ENCODE peak calls at places on chromosomes 4 and X, in eight cellular contexts. R is GM18507; P is B cell; C is neural crest cell; W is glutamatergic neuron; L is stimulated activated CD8-positive, alpha-beta memory T cell treated with anti-CD3 and anti-CD28 coated beads, Interleukin-2, amount 100 ng/mL, for 48 hours; H is GOT3; V is activated T-helper 1 cell treated with anti-CD3 and anti-CD28 coated beads, Interleukin-2, amount 50 U/mL, for 16 hours. Y is an unnamed sample.

GRCh38 chr4:72348701-72349100 is 220.3 kb downstream of the ADAMTS3 start:
- DNase-seq in R (no peak), L (no peak), C (no peak), V (no peak), W (no peak), P (no peak), H (no peak), Y (no peak)

GRCh38 chr4:57020467-57021101 is 41.9 kb downstream of the POLR2B start:
- DNase-seq in P (no peak), H (no peak), V (no peak), L (no peak), C (no peak), W (no peak), R (no peak), Y (no peak)

GRCh38 chrX:499870-500364 is 113.2 kb upstream of the PPP2R3B start:
- DNase-seq in L (no peak), C (no peak), H (no peak), V (no peak), R (no peak), P (no peak), W (peak), Y (no peak)

GRCh38 chr4:125321709-125322362 is 7.1 kb downstream of the FAT4 start:
- DNase-seq in P (no peak), R (no peak), W (no peak), C (no peak), H (no peak), V (no peak), L (no peak), Y (no peak)

GRCh38 chrX:11481035-11481434 is 184.7 kb downstream of the ARHGAP6 start:
- DNase-seq in L (no peak), V (no peak), P (no peak), R (no peak), W (no peak), C (no peak), H (no peak), Y (no peak)

GRCh38 chr4:88308587-88308986 is 24.2 kb upstream of the PPM1K start:
- DNase-seq in W (no peak), H (no peak), C (no peak), L (no peak), V (no peak), R (no peak), P (no peak), Y (no peak)

GRCh38 chrX:38458071-38458470 is 103.3 kb upstream of the TSPAN7 start:
- DNase-seq in P (no peak), H (no peak), V (no peak), L (no peak), R (no peak), C (no peak), W (no peak), Y (no peak)

GRCh38 chr4:141896687-141897086 is 260.3 kb downstream of the IL15 start:
- DNase-seq in P (no peak), H (no peak), C (no peak), V (no peak), L (no peak), W (no peak), R (no peak), Y (no peak)

GRCh38 chrX:47749185-47749967 is 87.3 kb upstream of the ZNF81 start:
- DNase-seq in W (no peak), R (no peak), V (no peak), L (no peak), P (no peak), H (no peak), C (no peak), Y (no peak)

GRCh38 chr4:74420863-74421262 is 24.1 kb upstream of the AREG start:
- DNase-seq in H (no peak), P (no peak), W (no peak), L (no peak), V (no peak), R (no peak), C (no peak), Y (no peak)

GRCh38 chr4:56757821-56758400 is 63.6 kb downstream of the SPINK2 start:
- DNase-seq in P (peak), V (peak), H (peak), C (no peak), L (peak), W (peak), R (peak), Y (peak)

Y was measured in body of pancreas.